ENCODE peak calls at places on chromosomes 5 and 9, in six cellular contexts. W is SK-N-SH, Q is fibroblast of mammary gland, M is sigmoid colon, N is NB4, X is psoas muscle. A is an unnamed sample.

GRCh38 chr9:7910426-7911015 is 110.9 kb upstream of the DMAC1 start:
- DNase-seq in W (no peak), Q (no peak), M (no peak), N (no peak), X (no peak), A (no peak)

GRCh38 chr5:180154821-180155220 is 54.2 kb downstream of the RASGEF1C start:
- DNase-seq in W (no peak), Q (no peak), M (peak; percentile 53), N (no peak), X (no peak), A (no peak)

GRCh38 chr5:172816887-172817418 is 17.1 kb upstream of the ERGIC1 start:
- DNase-seq in W (no peak), Q (peak; percentile 94), M (no peak), N (no peak), X (no peak), A (no peak)

GRCh38 chr5:1065891-1066650 is 45.8 kb downstream of the SLC12A7 start:
- DNase-seq in W (peak; percentile 13), Q (no peak), M (no peak), N (no peak), X (peak; percentile 3), A (no peak)

GRCh38 chr9:69276775-69277174 is 48.2 kb upstream of the ENTREP1 start:
- DNase-seq in W (no peak), Q (peak; percentile 8), M (no peak), N (no peak), X (no peak), A (no peak)

GRCh38 chr5:176427971-176428370 is 11.6 kb upstream of the CLTB start:
- DNase-seq in W (no peak), Q (peak; percentile 55), M (no peak), N (no peak), X (no peak), A (no peak)

GRCh38 chr5:132489051-132489770 is 1.4 kb downstream of the IRF1 start:
- DNase-seq in W (no peak), Q (no peak), M (peak; percentile 60), N (peak; percentile 49), X (no peak), A (peak; percentile 49)

GRCh38 chr5:147751156-147751830 is 31.2 kb downstream of the JAKMIP2 start:
- DNase-seq in W (no peak), Q (no peak), M (peak; percentile 85), N (no peak), X (no peak), A (no peak)

GRCh38 chr9:36039696-36040095 is 3.0 kb downstream of the RECK start:
- DNase-seq in W (no peak), Q (peak; percentile 67), M (no peak), N (no peak), X (no peak), A (no peak)

GRCh38 chr5:141100243-141100805 is at the start of gene PCDHB3:
- DNase-seq in W (peak; percentile 79), Q (peak; percentile 60), M (no peak), N (peak; percentile 82), X (peak; percentile 29), A (peak; percentile 2)

GRCh38 chr9:26710008-26710407 is 182.6 kb downstream of the CAAP1 start:
- DNase-seq in W (no peak), Q (no peak), M (no peak), N (no peak), X (no peak), A (no peak)

GRCh38 chr5:178432421-178433272 is 157.5 kb downstream of the COL23A1 start:
- DNase-seq in W (no peak), Q (no peak), M (peak; percentile 28), N (no peak), X (no peak), A (no peak)

GRCh38 chr5:7856855-7857254 is 5.9 kb upstream of the CFAP90 start:
- DNase-seq in W (peak; percentile 65), Q (peak; percentile 51), M (no peak), N (peak; percentile 78), X (no peak), A (peak; percentile 35)

GRCh38 chr9:133593587-133593986 is 15.6 kb downstream of the FAM163B start:
- DNase-seq in W (no peak), Q (no peak), M (no peak), N (no peak), X (no peak), A (no peak)

GRCh38 chr9:133591116-133591910 is 17.9 kb downstream of the FAM163B start:
- DNase-seq in W (no peak), Q (no peak), M (no peak), N (no peak), X (no peak), A (no peak)

GRCh38 chr9:133594310-133594709 is 14.9 kb downstream of the FAM163B start:
- DNase-seq in W (no peak), Q (no peak), M (no peak), N (no peak), X (no peak), A (no peak)

GRCh38 chr9:133591985-133592384 is 17.2 kb downstream of the FAM163B start:
- DNase-seq in W (no peak), Q (no peak), M (no peak), N (no peak), X (no peak), A (no peak)

GRCh38 chr9:133592731-133593409 is 16.3 kb downstream of the FAM163B start:
- DNase-seq in W (no peak), Q (peak; percentile 14), M (no peak), N (peak; percentile 23), X (no peak), A (peak; percentile 7)
- TF ChIP-seq CTCF in W (peak; percentile 12), Q (peak; percentile 22), M (no peak), N (no peak), X (no peak), A (peak; percentile 24)

GRCh38 chr9:136945333-136946227 is 537 bp downstream of the C8G start:
- DNase-seq in W (no peak), Q (no peak), M (peak; percentile 68), N (no peak), X (peak; percentile 21), A (no peak)

GRCh38 chr9:136946228-136946892 is 1.3 kb downstream of the C8G start:
- DNase-seq in W (no peak), Q (no peak), M (peak; percentile 68), N (no peak), X (peak; percentile 26), A (no peak)

GRCh38 chr9:136943291-136944093 is 1.0 kb downstream of the FBXW5 start:
- DNase-seq in W (peak; percentile 79), Q (peak; percentile 21), M (peak; percentile 64), N (peak; percentile 63), X (no peak), A (peak; percentile 63)

GRCh38 chr9:136944094-136944518 is 432 bp downstream of the FBXW5 start:
- DNase-seq in W (peak; percentile 90), Q (peak; percentile 45), M (peak; percentile 74), N (no peak), X (no peak), A (no peak)

GRCh38 chr9:136944519-136945332 is at the start of the genes C8G and FBXW5:
- DNase-seq in W (peak; percentile 100), Q (peak; percentile 88), M (peak; percentile 97), N (peak; percentile 94), X (peak; percentile 97), A (peak; percentile 97)
- H3K4me3 ChIP-seq in W (peak within 1 kb of the TSS; percentile 77), Q (peak within 1 kb of the TSS; percentile 71), M (peak within 1 kb of the TSS; percentile 81), N (peak within 1 kb of the TSS; percentile 69), X (peak within 1 kb of the TSS; percentile 88), A (peak within 1 kb of the TSS; percentile 94)

DNA sequence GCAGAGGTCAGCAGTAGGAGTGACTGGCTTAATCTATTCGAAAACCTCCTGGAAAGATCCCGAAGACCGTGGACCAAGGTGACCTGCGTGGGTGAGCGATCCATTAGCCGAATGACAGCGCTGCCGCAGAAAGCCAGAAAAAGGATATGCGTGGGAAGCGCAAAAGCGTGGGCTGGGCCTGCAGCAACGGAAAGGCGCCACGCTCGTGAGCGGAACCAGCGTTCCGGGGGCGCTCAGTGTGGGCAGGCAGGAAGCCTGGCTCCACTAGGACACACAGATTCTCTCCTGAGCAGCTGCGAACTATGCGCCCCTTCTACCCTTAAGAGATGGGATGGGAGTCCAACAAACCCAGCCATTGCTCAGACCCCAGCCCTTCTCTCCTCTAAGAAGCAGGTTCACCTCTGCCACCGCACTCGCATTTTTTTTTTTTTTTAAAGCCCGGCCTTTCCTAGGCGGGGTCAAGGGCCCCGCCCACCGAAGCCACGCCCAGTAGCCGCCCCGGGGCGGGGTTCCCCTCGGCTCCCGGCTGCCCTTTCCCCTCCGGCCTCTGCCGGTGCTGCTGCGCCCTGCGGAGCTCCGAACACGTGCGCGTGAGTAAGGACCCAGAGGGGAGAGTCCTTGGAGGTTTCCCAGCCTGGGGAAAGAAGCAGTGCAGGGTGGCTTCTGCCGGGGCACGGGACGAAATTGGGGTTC is 19.8 kb upstream of the MATR3 start:
- DNase-seq in W (peak; percentile 97), Q (peak; percentile 87), M (peak; percentile 94), N (peak; percentile 93), X (peak; percentile 89), A (peak; percentile 95)
- TF ChIP-seq CTCF in W (peak; percentile 6), Q (no peak), M (no peak), N (no peak), X (peak; percentile 24), A (peak; percentile 8)

GRCh38 chr5:150146235-150146634 is 9.4 kb downstream of the PDGFRB start:
- DNase-seq in W (no peak), Q (no peak), M (no peak), N (no peak), X (no peak), A (no peak)

GRCh38 chr5:150144876-150145275 is 10.8 kb downstream of the PDGFRB start:
- DNase-seq in W (no peak), Q (no peak), M (no peak), N (no peak), X (no peak), A (no peak)

GRCh38 chr5:150148408-150148927 is 7.2 kb downstream of the PDGFRB start:
- DNase-seq in W (no peak), Q (peak; percentile 92), M (no peak), N (no peak), X (no peak), A (no peak)

GRCh38 chr5:150147580-150148407 is 7.9 kb downstream of the PDGFRB start:
- DNase-seq in W (no peak), Q (peak; percentile 68), M (peak; percentile 63), N (no peak), X (no peak), A (no peak)

DNA sequence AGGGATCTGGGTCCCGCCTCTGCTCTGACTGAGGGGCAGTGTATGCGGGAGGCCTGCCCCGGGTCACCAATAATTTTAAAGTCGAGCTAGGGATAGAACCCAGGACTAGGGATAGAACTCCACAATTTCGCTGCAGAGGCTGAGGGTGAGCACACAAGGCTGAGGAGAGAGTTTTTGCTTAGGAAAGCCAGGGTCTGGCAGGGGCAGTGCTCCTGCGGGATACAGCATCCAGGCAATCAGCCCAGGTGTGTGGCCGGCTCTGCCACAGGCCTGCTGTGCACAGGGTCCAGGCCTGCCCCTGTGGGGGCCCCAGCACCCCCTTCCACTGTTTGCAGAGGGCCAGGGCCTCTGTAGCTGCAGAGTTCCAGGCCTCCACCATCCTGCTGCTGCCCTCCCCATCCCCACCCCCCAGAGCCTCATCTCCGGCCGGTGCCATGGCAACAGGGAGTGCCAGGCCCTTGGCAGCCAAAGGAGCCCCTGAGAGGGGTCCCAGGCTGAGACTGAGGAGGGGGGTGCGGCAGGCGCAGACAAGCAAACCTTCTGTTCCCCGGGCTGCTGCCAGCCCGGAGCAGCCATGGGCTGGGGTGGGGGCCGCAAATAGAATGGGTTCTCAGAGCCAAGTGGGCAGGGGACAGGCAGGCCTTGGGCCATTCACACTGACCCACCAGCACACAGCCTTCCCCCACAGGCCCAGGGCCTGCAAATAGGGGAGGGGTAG is 8.6 kb downstream of the PDGFRB start:
- DNase-seq in W (peak; percentile 70), Q (no peak), M (peak; percentile 64), N (no peak), X (no peak), A (no peak)
- H3K4me3 ChIP-seq in W (no peak overlapping the region), Q (no peak overlapping the region), M (no peak overlapping the region), N (no peak overlapping the region), X (peak overlapping the region; percentile 26), A (no peak overlapping the region)

A was measured in GM12865.